ENCODE peak calls at places on chromosomes 16 and 17, in seven cellular contexts. C, V, T, K, F, D and Z are unnamed samples.

GRCh38 chr17:18246880-18247612 is 11.5 kb downstream of the FLII start:
- DNase-seq in F (peak; percentile 76), T (peak; percentile 41), D (no peak), C (peak; percentile 69), K (no peak), V (peak; percentile 70), Z (peak; percentile 93)

GRCh38 chr17:17343160-17343735 is 40.1 kb downstream of the NT5M start:
- DNase-seq in C (no peak), T (no peak), V (no peak), K (no peak), F (peak; percentile 3), D (no peak), Z (peak; percentile 2)

GRCh38 chr17:78419970-78420820 is 41.7 kb downstream of the PGS1 start:
- DNase-seq in K (no peak), T (no peak), V (peak; percentile 58), F (peak; percentile 67), C (no peak), D (no peak), Z (no peak)

GRCh38 chr16:49940464-49941224 is 84.4 kb upstream of the CNEP1R1 start:
- DNase-seq in T (no peak), V (no peak), K (no peak), C (no peak), D (no peak), F (no peak), Z (no peak)

GRCh38 chr16:78929798-78930197 is 670.7 kb downstream of the MAF start:
- DNase-seq in C (no peak), D (no peak), T (no peak), V (no peak), F (no peak), K (no peak), Z (no peak)

GRCh38 chr16:58329147-58329546 is 34.3 kb upstream of the PRSS54 start:
- DNase-seq in D (no peak), T (no peak), C (no peak), F (no peak), V (no peak), K (no peak), Z (no peak)

GRCh38 chr17:42087736-42088705 is 10.3 kb downstream of the ZNF385C start:
- DNase-seq in T (no peak), K (no peak), F (no peak), V (no peak), D (peak; percentile 93), C (no peak), Z (no peak)

GRCh38 chr17:1289695-1290094 is 10.2 kb downstream of the TRARG1 start:
- DNase-seq in C (no peak), F (no peak), T (no peak), D (no peak), K (no peak), V (no peak), Z (no peak)

GRCh38 chr16:83814654-83814985 is 6.8 kb downstream of the HSBP1 start:
- DNase-seq in C (no peak), T (no peak), K (no peak), F (no peak), V (no peak), D (no peak), Z (no peak)

GRCh38 chr17:10737168-10737622 is 7.4 kb upstream of the TMEM220 start:
- DNase-seq in D (peak; percentile 81), C (no peak), K (no peak), T (peak; percentile 62), V (peak; percentile 58), F (peak; percentile 59), Z (no peak)

GRCh38 chr17:76179496-76180467 is 38.7 kb upstream of the FOXJ1 start:
- DNase-seq in C (peak; percentile 30), K (no peak), F (no peak), V (no peak), D (no peak), T (no peak), Z (no peak)

GRCh38 chr16:19835989-19836421 is 48.6 kb downstream of the GPRC5B start:
- DNase-seq in D (no peak), C (no peak), T (peak; percentile 31), V (no peak), K (no peak), F (no peak), Z (no peak)

GRCh38 chr16:87203060-87203656 is 114.0 kb downstream of the C16orf95 start:
- DNase-seq in F (peak; percentile 79), V (peak; percentile 64), K (peak; percentile 68), C (peak; percentile 58), T (peak; percentile 87), D (peak; percentile 69), Z (peak; percentile 92)

GRCh38 chr17:48726916-48727286 is 1.6 kb downstream of the HOXB13 start:
- DNase-seq in D (no peak), T (no peak), C (no peak), F (no peak), K (no peak), V (no peak), Z (no peak)

GRCh38 chr17:17026163-17026562 is 16.1 kb upstream of the MPRIP start:
- DNase-seq in T (no peak), K (no peak), F (no peak), C (no peak), V (no peak), D (no peak), Z (no peak)

GRCh38 chr17:21425736-21426135 is 49.6 kb downstream of the KCNJ12 start:
- DNase-seq in C (no peak), K (no peak), V (no peak), T (no peak), F (no peak), D (no peak), Z (no peak)

GRCh38 chr16:6804461-6804860 is 528.2 kb upstream of the RBFOX1 start:
- DNase-seq in F (no peak), T (no peak), C (no peak), D (no peak), V (no peak), K (no peak), Z (no peak)